ENCODE peak calls at places on chromosomes 12 and 14, in five cellular contexts. H is type B pancreatic cell, M is brain microvascular endothelial cell, N is foreskin keratinocyte, D is AG09309. V is an unnamed sample.

GRCh38 chr14:89720076-89720687 is 234.3 kb downstream of the EFCAB11 start:
- DNase-seq in D (no peak), H (no peak), M (no peak), N (no peak), V (no peak)

GRCh38 chr12:85825751-85826150 is 10.5 kb downstream of the RASSF9 start:
- DNase-seq in H (no peak), D (no peak), M (no peak), N (peak), V (no peak)

GRCh38 chr12:57452937-57453509 is 2.1 kb upstream of the INHBE start:
- DNase-seq in N (no peak), D (peak), H (no peak), M (peak), V (peak)

GRCh38 chr14:85762523-85762922 is 232.6 kb downstream of the FLRT2 start:
- DNase-seq in N (no peak), H (no peak), M (no peak), D (no peak), V (no peak)

GRCh38 chr14:94689218-94689984 is 77.2 kb downstream of the SERPINA3 start:
- DNase-seq in M (peak), H (peak), D (no peak), N (no peak), V (peak)

GRCh38 chr12:7019043-7019569 is 830 bp upstream of the LPCAT3 start:
- DNase-seq in N (no peak), D (no peak), H (no peak), M (no peak), V (no peak)

GRCh38 chr12:123075591-123076171 is 75.2 kb downstream of the PITPNM2 start:
- DNase-seq in H (no peak), M (no peak), N (no peak), D (no peak), V (no peak)

GRCh38 chr12:54426690-54427089 is 7.6 kb upstream of the ITGA5 start:
- DNase-seq in H (no peak), M (no peak), N (no peak), D (no peak), V (no peak)

GRCh38 chr14:24296341-24297157 is 3.0 kb downstream of the DHRS1 start:
- DNase-seq in N (peak), H (no peak), D (peak), M (peak), V (peak)

GRCh38 chr14:103220134-103220981 is 97.1 kb downstream of the TNFAIP2 start:
- DNase-seq in D (no peak), M (no peak), H (no peak), N (no peak), V (no peak)

GRCh38 chr12:132471011-132471857 is 18.7 kb upstream of the FBRSL1 start:
- DNase-seq in M (no peak), H (no peak), N (no peak), D (no peak), V (no peak)

GRCh38 chr12:83527700-83528281 is 841.1 kb downstream of the TMTC2 start:
- DNase-seq in M (no peak), D (no peak), N (no peak), H (no peak), V (no peak)

GRCh38 chr14:48690349-48690748 is 895.8 kb downstream of the RPS29 start:
- DNase-seq in H (no peak), M (no peak), N (no peak), D (no peak), V (no peak)

GRCh38 chr12:6215932-6216494 is 15.8 kb downstream of the CD9 start:
- DNase-seq in D (peak), H (no peak), M (peak), N (peak), V (peak)

GRCh38 chr12:74514098-74514872 is 23.4 kb upstream of the ATXN7L3B start:
- DNase-seq in H (no peak), M (no peak), D (no peak), N (no peak), V (no peak)

GRCh38 chr12:25052191-25053020 is 103.5 kb upstream of the BCAT1 start:
- DNase-seq in D (no peak), N (no peak), H (no peak), M (no peak), V (peak)

GRCh38 chr14:102063092-102063807 is 23.6 kb downstream of the HSP90AA1 start:
- DNase-seq in H (no peak), N (peak), M (peak), D (peak), V (peak)

GRCh38 chr12:56321027-56321426 is 5.2 kb upstream of the CNPY2 start:
- DNase-seq in M (no peak), N (no peak), H (no peak), D (no peak), V (peak)

GRCh38 chr12:98771811-98772752 is 127.0 kb downstream of the APAF1 start:
- DNase-seq in M (no peak), D (no peak), N (no peak), H (no peak), V (no peak)

GRCh38 chr14:79557309-79557708 is 654.0 kb downstream of the DIO2 start:
- DNase-seq in D (no peak), M (no peak), H (no peak), N (no peak), V (no peak)

GRCh38 chr14:105412768-105413541 is 6.7 kb upstream of the MTA1 start:
- DNase-seq in D (no peak), M (no peak), N (no peak), H (no peak), V (no peak)

GRCh38 chr12:107684990-107685359 is 624 bp upstream of the PWP1 start:
- DNase-seq in D (no peak), H (no peak), N (no peak), M (peak), V (peak)

GRCh38 chr12:70609203-70609602 is 28.0 kb downstream of the PTPRB start:
- DNase-seq in H (no peak), M (no peak), D (no peak), N (no peak), V (no peak)

GRCh38 chr14:24398298-24398942 is 383 bp upstream of the NYNRIN start:
- DNase-seq in D (no peak), N (no peak), M (no peak), H (no peak), V (no peak)

GRCh38 chr12:114933428-114934160 is 249.6 kb upstream of the TBX3 start:
- DNase-seq in M (peak), D (peak), H (no peak), N (no peak), V (peak)

GRCh38 chr12:11798856-11799530 is 149.5 kb downstream of the ETV6 start:
- DNase-seq in D (no peak), H (no peak), M (peak), N (peak), V (peak)

GRCh38 chr14:96735509-96735908 is 61.7 kb upstream of the VRK1 start:
- DNase-seq in N (no peak), D (no peak), M (no peak), H (no peak), V (no peak)

DNA sequence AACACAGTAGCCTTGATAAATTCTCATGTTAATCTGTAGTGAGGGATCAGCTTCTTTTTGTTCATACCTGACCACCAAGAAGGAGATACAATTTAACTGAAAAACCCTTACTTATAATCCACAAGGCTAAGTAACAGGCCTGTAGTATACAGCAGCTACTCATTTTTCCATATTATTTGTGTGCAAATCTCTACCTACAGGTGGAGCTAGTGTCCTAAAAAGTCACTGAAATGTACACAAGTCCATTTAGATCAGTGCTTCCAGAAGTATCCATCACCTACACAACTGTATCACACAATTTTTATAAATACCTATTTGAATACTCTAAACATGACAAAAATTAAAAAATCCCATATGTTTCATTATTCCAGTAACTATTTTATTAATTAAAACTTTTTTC is 173.2 kb downstream of the SLC35F4 start:
- DNase-seq in D (peak), H (no peak), M (peak), N (peak), V (peak)
- TF ChIP-seq CTCF in D (peak), H (peak), M (peak), N (peak), V (peak)

GRCh38 chr12:49748306-49748705 is 6.9 kb downstream of the TMBIM6 start:
- DNase-seq in N (no peak), D (no peak), H (no peak), M (no peak), V (peak)

GRCh38 chr12:49744363-49744885 is 3.1 kb downstream of the TMBIM6 start:
- DNase-seq in M (no peak), D (no peak), N (no peak), H (no peak), V (no peak)

GRCh38 chr12:49748800-49749199 is 7.4 kb downstream of the TMBIM6 start:
- DNase-seq in D (no peak), H (no peak), M (no peak), N (no peak), V (no peak)

GRCh38 chr12:49750994-49751393 is 9.6 kb downstream of the TMBIM6 start:
- DNase-seq in H (no peak), M (no peak), N (no peak), D (no peak), V (no peak)

DNA sequence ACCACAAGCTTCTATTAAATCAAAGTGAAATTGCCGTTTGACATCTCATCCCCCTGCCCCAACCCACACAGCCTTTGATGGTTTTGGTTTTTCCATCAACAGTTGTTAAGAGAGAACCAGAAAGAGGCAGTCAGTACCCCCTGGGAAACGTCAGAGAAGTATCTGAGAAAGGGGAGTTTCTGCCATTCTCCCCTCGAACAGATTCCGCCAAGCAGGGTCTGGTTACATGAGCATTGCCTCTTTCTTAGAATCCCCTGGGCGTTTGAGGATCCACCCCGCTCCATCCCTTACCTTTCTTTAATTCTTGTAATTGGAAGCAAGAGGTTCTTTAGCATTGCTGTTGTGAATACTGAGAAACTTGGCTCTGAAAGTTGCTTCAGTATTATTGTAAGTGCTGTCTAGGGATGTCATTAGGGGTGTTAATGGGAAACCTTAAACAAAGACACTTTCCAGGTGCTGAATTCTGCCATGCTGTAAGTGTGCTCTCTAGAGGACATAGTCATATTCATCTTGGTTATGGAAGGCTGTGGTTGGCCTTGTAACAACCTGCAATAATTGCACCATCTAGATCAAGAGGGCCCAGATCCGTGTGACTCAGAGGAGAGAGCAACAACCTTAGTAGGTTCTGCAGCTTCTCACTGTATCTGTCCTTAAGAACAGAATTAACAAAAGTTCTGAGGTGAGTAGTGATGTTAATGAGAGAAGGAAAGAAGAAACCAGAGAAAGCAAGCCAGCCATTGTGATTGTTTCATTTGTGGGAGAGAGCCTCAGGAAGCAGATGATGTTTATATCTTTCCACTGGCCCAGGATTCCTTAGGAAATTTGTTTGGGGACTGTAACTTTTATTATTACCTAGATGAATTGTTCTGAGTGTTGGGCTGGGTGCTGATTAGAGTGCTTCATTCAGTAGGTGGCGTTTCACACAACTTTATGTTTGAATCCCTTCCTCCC is 8.9 kb downstream of the TMBIM6 start:
- DNase-seq in N (peak), D (peak), H (no peak), M (peak), V (peak)
- TF ChIP-seq CTCF in N (peak), D (no peak), H (no peak), M (peak), V (no peak)

GRCh38 chr12:18808221-18808620 is 70.3 kb downstream of the CAPZA3 start:
- DNase-seq in N (no peak), H (no peak), M (no peak), D (no peak), V (no peak)

GRCh38 chr12:18811268-18811667 is 73.3 kb downstream of the CAPZA3 start:
- DNase-seq in M (no peak), N (no peak), H (no peak), D (no peak), V (peak)

GRCh38 chr12:18810537-18811253 is 72.8 kb downstream of the CAPZA3 start:
- DNase-seq in H (no peak), D (no peak), M (no peak), N (no peak), V (no peak)

GRCh38 chr12:18807714-18808113 is 69.8 kb downstream of the CAPZA3 start:
- DNase-seq in D (no peak), N (no peak), M (no peak), H (no peak), V (no peak)

DNA sequence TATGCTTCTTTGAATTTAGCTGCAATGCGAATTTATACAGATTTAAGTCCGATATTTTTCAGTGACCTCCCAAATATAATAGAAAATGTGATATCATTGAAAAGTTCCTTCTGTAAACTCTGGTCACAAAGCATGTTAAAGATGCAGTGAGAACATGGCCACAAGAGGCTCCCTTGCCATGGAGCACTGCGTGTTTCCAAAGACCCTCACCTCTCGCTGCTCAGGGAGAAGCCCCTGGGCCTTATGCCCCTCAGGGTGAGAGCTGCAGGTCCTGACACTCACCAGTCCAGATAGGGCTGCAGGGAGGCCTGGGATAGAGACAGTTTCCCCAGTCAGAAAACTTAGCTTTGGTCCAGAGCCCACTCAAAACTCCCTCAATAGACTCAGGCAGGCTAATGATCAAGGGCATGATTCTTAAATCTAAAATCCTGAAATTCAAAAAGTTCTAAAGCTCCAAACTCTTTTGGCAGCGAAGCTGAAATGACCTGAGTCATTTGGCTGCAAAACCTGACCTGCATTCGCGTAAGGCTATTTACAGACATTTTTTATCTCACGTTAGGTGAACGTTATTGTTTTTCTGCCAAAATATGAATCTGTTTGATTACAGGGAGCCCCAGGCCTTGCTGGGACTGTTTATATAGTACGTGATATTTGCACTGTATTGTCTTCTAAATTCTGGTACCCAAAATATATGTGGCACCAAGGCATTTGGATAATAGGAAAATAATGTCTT is 67.8 kb downstream of the CAPZA3 start:
- DNase-seq in D (no peak), N (no peak), M (no peak), H (no peak), V (no peak)
- TF ChIP-seq CTCF in D (no peak), N (peak), M (peak), H (peak), V (no peak)

DNA sequence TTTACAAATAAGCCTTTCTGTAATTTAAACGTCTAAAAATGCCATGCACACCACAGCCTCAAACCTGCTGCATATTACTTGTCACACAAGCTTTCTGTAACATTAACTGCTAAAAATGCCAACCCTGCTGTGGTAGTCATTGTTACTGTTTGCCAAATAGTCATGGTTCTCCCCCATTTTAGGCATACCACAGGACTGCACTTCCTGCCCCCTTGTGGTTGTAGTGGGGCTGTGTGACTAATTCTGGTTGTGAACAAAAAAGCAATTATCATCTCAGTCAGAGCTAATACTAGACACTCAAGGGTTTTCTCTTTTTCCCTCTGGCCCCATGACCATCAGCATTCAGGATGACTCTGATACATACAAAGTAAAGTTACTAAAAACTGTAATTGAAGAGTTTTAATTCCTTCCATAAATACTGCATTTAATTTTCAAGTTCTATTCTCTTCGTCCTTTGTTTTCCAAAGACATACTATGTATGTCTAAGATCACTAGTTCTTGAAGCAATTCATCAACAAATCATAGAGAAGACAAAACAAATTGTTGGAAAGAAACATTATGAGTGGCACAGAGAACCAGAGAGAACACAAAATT is 5.7 kb upstream of the SLC35F4 start:
- DNase-seq in M (peak), D (peak), H (no peak), N (peak), V (peak)
- TF ChIP-seq CTCF in M (peak), D (peak), H (peak), N (peak), V (peak)

DNA sequence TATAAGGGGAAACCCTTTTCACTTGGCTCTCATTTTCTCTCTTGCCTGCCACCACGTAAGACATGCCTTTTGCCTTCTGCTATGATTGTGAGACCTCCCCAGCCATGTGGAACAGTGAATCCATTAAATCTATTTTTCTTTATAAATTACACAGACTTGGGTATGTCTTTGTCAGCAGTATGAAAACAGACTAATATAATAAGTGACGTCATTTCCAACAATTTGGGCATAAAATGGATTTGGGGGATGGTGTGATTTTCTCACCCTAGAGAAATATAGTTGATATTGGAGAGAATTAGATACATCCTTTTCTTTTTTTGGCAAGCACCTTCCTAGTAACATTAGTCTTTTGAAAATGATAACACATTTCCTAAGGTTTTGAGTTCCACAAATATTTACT is 490.5 kb downstream of the TMEM132D start:
- DNase-seq in H (no peak), M (no peak), D (no peak), N (no peak), V (no peak)
- TF ChIP-seq CTCF in H (no peak), M (no peak), D (no peak), N (no peak), V (no peak)

DNA sequence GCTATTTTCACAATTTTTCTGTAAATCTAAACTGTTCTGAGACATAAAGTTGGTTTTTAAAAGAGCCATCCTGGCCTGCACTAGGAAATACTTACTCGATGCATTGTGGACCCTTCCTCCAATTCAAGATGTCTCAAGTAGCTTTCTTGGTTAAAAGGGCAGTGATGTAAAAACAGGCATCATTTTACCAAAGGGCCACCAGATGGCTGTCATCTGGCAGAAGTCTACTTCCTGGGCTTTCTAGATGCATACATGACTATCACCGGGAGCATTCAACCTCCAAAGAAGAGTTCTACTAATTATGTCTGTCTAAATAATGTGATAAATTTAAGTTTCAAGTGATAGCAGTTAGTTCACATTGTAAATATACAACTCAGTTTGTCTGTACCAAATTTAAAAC is 96.8 kb upstream of the FRMD6 start:
- DNase-seq in N (no peak), M (peak), H (no peak), D (no peak), V (peak)
- TF ChIP-seq CTCF in N (peak), M (peak), H (no peak), D (peak), V (peak)